ENCODE peak calls at places on chromosome 1, in nine cellular contexts. G, Y, D, E, J, U, A, Q and L are unnamed samples.

GRCh38 chr1:26784023-26784871 is 3.5 kb upstream of the PIGV start:
- DNase-seq in G (no peak), Y (no peak), D (no peak), E (peak), J (no peak), U (peak), A (no peak), Q (no peak), L (no peak)

GRCh38 chr1:92356956-92357355 is 58.1 kb downstream of the RPAP2 start:
- DNase-seq in G (no peak), Y (no peak), D (no peak), E (no peak), J (no peak), U (no peak), A (no peak), Q (no peak), L (no peak)

GRCh38 chr1:117635805-117636204 is 30.0 kb downstream of the TENT5C start:
- DNase-seq in G (no peak), Y (no peak), D (no peak), E (no peak), J (no peak), U (no peak), A (no peak), Q (no peak), L (no peak)

GRCh38 chr1:110554871-110555801 is 36.2 kb upstream of the KCNA10 start:
- DNase-seq in G (peak), Y (peak), D (no peak), E (peak), J (no peak), U (peak), A (peak), Q (peak), L (peak)

GRCh38 chr1:29022615-29023014 is 101.1 kb downstream of the TMEM200B start:
- DNase-seq in G (no peak), Y (no peak), D (no peak), E (no peak), J (no peak), U (no peak), A (no peak), Q (no peak), L (no peak)

GRCh38 chr1:22880174-22880601 is 92.5 kb downstream of the LACTBL1 start:
- DNase-seq in G (no peak), Y (no peak), D (no peak), E (no peak), J (no peak), U (peak), A (no peak), Q (no peak), L (no peak)

GRCh38 chr1:14924455-14925325 is 228.9 kb upstream of the TMEM51 start:
- DNase-seq in G (peak), Y (peak), D (no peak), E (peak), J (peak), U (peak), A (no peak), Q (peak), L (no peak)

GRCh38 chr1:171107257-171107940 is 16.7 kb downstream of the FMO3 start:
- DNase-seq in G (no peak), Y (no peak), D (no peak), E (no peak), J (no peak), U (no peak), A (no peak), Q (no peak), L (no peak)

GRCh38 chr1:166253076-166253779 is 86.4 kb upstream of the FAM78B start:
- DNase-seq in G (no peak), Y (no peak), D (no peak), E (no peak), J (no peak), U (no peak), A (no peak), Q (no peak), L (no peak)

GRCh38 chr1:83922431-83922830 is 76.5 kb downstream of the TTLL7 start:
- DNase-seq in G (no peak), Y (no peak), D (no peak), E (no peak), J (no peak), U (no peak), A (no peak), Q (no peak), L (no peak)

GRCh38 chr1:104671684-104672353 is 922.1 kb downstream of the AMY1C start:
- DNase-seq in G (no peak), Y (peak), D (no peak), E (no peak), J (no peak), U (no peak), A (no peak), Q (no peak), L (no peak)

GRCh38 chr1:21216835-21217811 is 40.4 kb upstream of the EIF4G3 start:
- DNase-seq in G (peak), Y (peak), D (no peak), E (peak), J (peak), U (peak), A (peak), Q (peak), L (peak)

GRCh38 chr1:168287237-168287664 is 6.6 kb downstream of the TBX19 start:
- DNase-seq in G (no peak), Y (no peak), D (no peak), E (no peak), J (peak), U (peak), A (no peak), Q (no peak), L (no peak)

GRCh38 chr1:204348722-204349121 is 11.0 kb downstream of the PLEKHA6 start:
- DNase-seq in G (no peak), Y (peak), D (no peak), E (peak), J (no peak), U (peak), A (no peak), Q (peak), L (no peak)

GRCh38 chr1:16628361-16629111 is 15.2 kb upstream of the NBPF1 start:
- DNase-seq in G (no peak), Y (peak), D (no peak), E (no peak), J (no peak), U (no peak), A (no peak), Q (no peak), L (no peak)

GRCh38 chr1:226827458-226827857 is 43.0 kb upstream of the PSEN2 start:
- DNase-seq in G (peak), Y (no peak), D (no peak), E (no peak), J (no peak), U (no peak), A (no peak), Q (no peak), L (no peak)

GRCh38 chr1:190478193-190479007 is 736 bp upstream of the BRINP3 start:
- DNase-seq in G (no peak), Y (peak), D (no peak), E (no peak), J (no peak), U (peak), A (no peak), Q (peak), L (no peak)

GRCh38 chr1:37493336-37494098 is 19.1 kb downstream of the ZC3H12A start:
- DNase-seq in G (no peak), Y (no peak), D (no peak), E (no peak), J (no peak), U (no peak), A (no peak), Q (no peak), L (no peak)

GRCh38 chr1:25433389-25434186 is 2.9 kb downstream of the MACO1 start:
- DNase-seq in G (no peak), Y (no peak), D (no peak), E (no peak), J (no peak), U (no peak), A (no peak), Q (no peak), L (no peak)

GRCh38 chr1:116944613-116945012 is 34.9 kb downstream of the PTGFRN start:
- DNase-seq in G (no peak), Y (no peak), D (no peak), E (no peak), J (no peak), U (no peak), A (no peak), Q (no peak), L (no peak)

GRCh38 chr1:33578557-33579448 is 106.4 kb downstream of the ZSCAN20 start:
- DNase-seq in G (no peak), Y (no peak), D (no peak), E (no peak), J (no peak), U (no peak), A (no peak), Q (no peak), L (no peak)

GRCh38 chr1:3243304-3243703 is 174.3 kb downstream of the PRDM16 start:
- DNase-seq in G (no peak), Y (no peak), D (no peak), E (no peak), J (no peak), U (no peak), A (no peak), Q (no peak), L (no peak)

GRCh38 chr1:20376880-20377494 is 86.3 kb downstream of the VWA5B1 start:
- DNase-seq in G (peak), Y (peak), D (peak), E (peak), J (peak), U (peak), A (peak), Q (peak), L (no peak)

GRCh38 chr1:29719253-29719652 is 482.9 kb downstream of the PTPRU start:
- DNase-seq in G (no peak), Y (no peak), D (no peak), E (no peak), J (no peak), U (peak), A (no peak), Q (no peak), L (no peak)

GRCh38 chr1:33302325-33302724 is 18.6 kb downstream of the A3GALT2 start:
- DNase-seq in G (no peak), Y (no peak), D (no peak), E (no peak), J (no peak), U (no peak), A (no peak), Q (no peak), L (no peak)

GRCh38 chr1:103489881-103490280 is 35.6 kb upstream of the RNPC3 start:
- DNase-seq in G (no peak), Y (no peak), D (no peak), E (no peak), J (no peak), U (no peak), A (no peak), Q (no peak), L (no peak)

GRCh38 chr1:25343872-25344271 is 5.7 kb downstream of the TMEM50A start:
- DNase-seq in G (no peak), Y (no peak), D (no peak), E (no peak), J (no peak), U (peak), A (no peak), Q (no peak), L (no peak)

GRCh38 chr1:116256875-116257823 is 115.9 kb upstream of the ATP1A1 start:
- DNase-seq in G (peak), Y (no peak), D (no peak), E (peak), J (no peak), U (no peak), A (no peak), Q (no peak), L (no peak)

GRCh38 chr1:187252923-187253322 is 424.2 kb downstream of the PLA2G4A start:
- DNase-seq in G (no peak), Y (no peak), D (no peak), E (no peak), J (no peak), U (no peak), A (no peak), Q (no peak), L (no peak)

GRCh38 chr1:221228594-221228993 is 349.4 kb downstream of the HLX start:
- DNase-seq in G (no peak), Y (no peak), D (peak), E (no peak), J (no peak), U (no peak), A (no peak), Q (no peak), L (no peak)

GRCh38 chr1:246039585-246039984 is 467.5 kb downstream of the SMYD3 start:
- DNase-seq in G (no peak), Y (no peak), D (no peak), E (no peak), J (no peak), U (no peak), A (no peak), Q (no peak), L (no peak)